ENCODE peak calls at places on chromosomes 16 and 17, in ten cellular contexts. P, L, R, V, N, M, Q, B, E and U are unnamed samples.

GRCh38 chr16:35194681-35195080 is 1735.3 kb downstream of the TP53TG3F start:
- DNase-seq in P (no peak), L (no peak), R (no peak), V (no peak), N (no peak), M (no peak), Q (no peak), B (no peak), E (no peak), U (no peak)

GRCh38 chr16:17591655-17592405 is 121.1 kb upstream of the XYLT1 start:
- DNase-seq in P (no peak), L (no peak), R (no peak), V (no peak), N (no peak), M (no peak), Q (no peak), B (no peak), E (no peak), U (no peak)

GRCh38 chr17:31595076-31595475 is 203.6 kb downstream of the RAB11FIP4 start:
- DNase-seq in P (no peak), L (no peak), R (no peak), V (peak), N (no peak), M (no peak), Q (no peak), B (no peak), E (peak), U (no peak)

GRCh38 chr16:79288046-79288445 is 312.5 kb downstream of the MAF start:
- DNase-seq in P (no peak), L (no peak), R (no peak), V (no peak), N (no peak), M (peak), Q (no peak), B (no peak), E (no peak), U (no peak)

GRCh38 chr17:47324224-47325020 is 667 bp downstream of the EFCAB13 start:
- DNase-seq in P (no peak), L (peak), R (peak), V (peak), N (no peak), M (peak), Q (peak), B (no peak), E (peak), U (no peak)

GRCh38 chr16:28011223-28011622 is 52.3 kb downstream of the GSG1L start:
- DNase-seq in P (no peak), L (no peak), R (no peak), V (no peak), N (no peak), M (no peak), Q (no peak), B (no peak), E (no peak), U (no peak)

GRCh38 chr17:61152898-61153297 is 246.7 kb upstream of the TBX2 start:
- DNase-seq in P (no peak), L (no peak), R (no peak), V (no peak), N (no peak), M (no peak), Q (no peak), B (no peak), E (no peak), U (no peak)

GRCh38 chr17:54892360-54892759 is 8.3 kb upstream of the TOM1L1 start:
- DNase-seq in P (no peak), L (no peak), R (no peak), V (no peak), N (no peak), M (no peak), Q (no peak), B (no peak), E (no peak), U (no peak)

GRCh38 chr17:55426851-55427586 is 5.4 kb upstream of the MMD start:
- DNase-seq in P (no peak), L (no peak), R (no peak), V (peak), N (no peak), M (peak), Q (no peak), B (no peak), E (no peak), U (no peak)

GRCh38 chr16:75107505-75107904 is 9.1 kb downstream of the LDHD start:
- DNase-seq in P (no peak), L (no peak), R (no peak), V (no peak), N (no peak), M (no peak), Q (no peak), B (no peak), E (no peak), U (no peak)

GRCh38 chr17:64767269-64767997 is 105.3 kb upstream of the SMURF2 start:
- DNase-seq in P (no peak), L (no peak), R (no peak), V (no peak), N (no peak), M (no peak), Q (no peak), B (no peak), E (no peak), U (no peak)

GRCh38 chr16:50719401-50720337 is 22.2 kb upstream of the CYLD start:
- DNase-seq in P (no peak), L (no peak), R (no peak), V (no peak), N (no peak), M (no peak), Q (no peak), B (no peak), E (no peak), U (no peak)

GRCh38 chr17:1452836-1453235 is 3.2 kb downstream of the CRK start:
- DNase-seq in P (no peak), L (no peak), R (no peak), V (no peak), N (no peak), M (no peak), Q (no peak), B (no peak), E (no peak), U (no peak)

GRCh38 chr17:73641779-73642580 is 2.3 kb downstream of the SDK2 start:
- DNase-seq in P (no peak), L (no peak), R (peak), V (no peak), N (no peak), M (no peak), Q (no peak), B (no peak), E (no peak), U (no peak)

GRCh38 chr16:83338941-83339340 is 468.8 kb upstream of the HSBP1 start:
- DNase-seq in P (no peak), L (peak), R (no peak), V (peak), N (no peak), M (no peak), Q (no peak), B (no peak), E (peak), U (no peak)